ENCODE peak calls at places on chromosomes 11 and 22, in four cellular contexts. One of them, this sample, is unnamed.

GRCh38 chr22:49209452-49210195 is 618.0 kb downstream of the BRD1 start:
- DNase-seq in esophagus squamous epithelium: no peak
- DNase-seq in HFF-Myc: no peak
- DNase-seq in sigmoid colon: peak; percentile 30
- DNase-seq in this sample: no peak

GRCh38 chr11:5123802-5124521 is 14.2 kb downstream of the OR52A5 start:
- DNase-seq in esophagus squamous epithelium: no peak
- DNase-seq in HFF-Myc: peak; percentile 20
- DNase-seq in sigmoid colon: no peak
- DNase-seq in this sample: peak; percentile 28

GRCh38 chr11:130480166-130480565 is 31.7 kb downstream of the ADAMTS15 start:
- DNase-seq in esophagus squamous epithelium: no peak
- DNase-seq in HFF-Myc: no peak
- DNase-seq in sigmoid colon: no peak
- DNase-seq in this sample: peak; percentile 79

GRCh38 chr11:5499671-5500070 is 10.1 kb downstream of the UBQLN3 start:
- DNase-seq in esophagus squamous epithelium: no peak
- DNase-seq in HFF-Myc: no peak
- DNase-seq in sigmoid colon: no peak
- DNase-seq in this sample: no peak

GRCh38 chr22:24367841-24368240 is 59.6 kb upstream of the ADORA2A start:
- DNase-seq in esophagus squamous epithelium: no peak
- DNase-seq in HFF-Myc: no peak
- DNase-seq in sigmoid colon: no peak
- DNase-seq in this sample: no peak

GRCh38 chr22:33902073-33902472 is 18.2 kb downstream of the LARGE1 start:
- DNase-seq in esophagus squamous epithelium: no peak
- DNase-seq in HFF-Myc: no peak
- DNase-seq in sigmoid colon: no peak
- DNase-seq in this sample: no peak

GRCh38 chr11:106988151-106988806 is 30.0 kb downstream of the GUCY1A2 start:
- DNase-seq in esophagus squamous epithelium: no peak
- DNase-seq in HFF-Myc: peak; percentile 52
- DNase-seq in sigmoid colon: no peak
- DNase-seq in this sample: peak; percentile 79

GRCh38 chr22:24516301-24516737 is 21.2 kb downstream of the UPB1 start:
- DNase-seq in esophagus squamous epithelium: no peak
- DNase-seq in HFF-Myc: no peak
- DNase-seq in sigmoid colon: no peak
- DNase-seq in this sample: peak; percentile 78

GRCh38 chr22:37163618-37164534 is 14.2 kb upstream of the IL2RB start:
- DNase-seq in esophagus squamous epithelium: no peak
- DNase-seq in HFF-Myc: no peak
- DNase-seq in sigmoid colon: no peak
- DNase-seq in this sample: no peak

GRCh38 chr11:68927280-68928107 is 23.8 kb downstream of the IGHMBP2 start:
- DNase-seq in esophagus squamous epithelium: no peak
- DNase-seq in HFF-Myc: no peak
- DNase-seq in sigmoid colon: no peak
- DNase-seq in this sample: no peak

GRCh38 chr11:32435947-32436750 is 810 bp upstream of the WT1 start:
- DNase-seq in esophagus squamous epithelium: no peak
- DNase-seq in HFF-Myc: no peak
- DNase-seq in sigmoid colon: no peak
- DNase-seq in this sample: no peak

GRCh38 chr11:43556892-43557291 is 123.6 kb upstream of the HSD17B12 start:
- DNase-seq in esophagus squamous epithelium: no peak
- DNase-seq in HFF-Myc: no peak
- DNase-seq in sigmoid colon: no peak
- DNase-seq in this sample: no peak
- H3K4me3 ChIP-seq in esophagus squamous epithelium: no peak overlapping the region
- H3K4me3 ChIP-seq in HFF-Myc: no peak overlapping the region
- H3K4me3 ChIP-seq in sigmoid colon: no peak overlapping the region
- H3K4me3 ChIP-seq in this sample: no peak overlapping the region

GRCh38 chr11:119095066-119095880 is 6.4 kb downstream of the DPAGT1 start:
- DNase-seq in esophagus squamous epithelium: peak; percentile 97
- DNase-seq in HFF-Myc: peak; percentile 99
- DNase-seq in sigmoid colon: peak; percentile 100
- DNase-seq in this sample: peak; percentile 97
- TF ChIP-seq CTCF in esophagus squamous epithelium: no peak
- TF ChIP-seq CTCF in HFF-Myc: no peak
- TF ChIP-seq CTCF in sigmoid colon: no peak
- TF ChIP-seq CTCF in this sample: no peak

DNA sequence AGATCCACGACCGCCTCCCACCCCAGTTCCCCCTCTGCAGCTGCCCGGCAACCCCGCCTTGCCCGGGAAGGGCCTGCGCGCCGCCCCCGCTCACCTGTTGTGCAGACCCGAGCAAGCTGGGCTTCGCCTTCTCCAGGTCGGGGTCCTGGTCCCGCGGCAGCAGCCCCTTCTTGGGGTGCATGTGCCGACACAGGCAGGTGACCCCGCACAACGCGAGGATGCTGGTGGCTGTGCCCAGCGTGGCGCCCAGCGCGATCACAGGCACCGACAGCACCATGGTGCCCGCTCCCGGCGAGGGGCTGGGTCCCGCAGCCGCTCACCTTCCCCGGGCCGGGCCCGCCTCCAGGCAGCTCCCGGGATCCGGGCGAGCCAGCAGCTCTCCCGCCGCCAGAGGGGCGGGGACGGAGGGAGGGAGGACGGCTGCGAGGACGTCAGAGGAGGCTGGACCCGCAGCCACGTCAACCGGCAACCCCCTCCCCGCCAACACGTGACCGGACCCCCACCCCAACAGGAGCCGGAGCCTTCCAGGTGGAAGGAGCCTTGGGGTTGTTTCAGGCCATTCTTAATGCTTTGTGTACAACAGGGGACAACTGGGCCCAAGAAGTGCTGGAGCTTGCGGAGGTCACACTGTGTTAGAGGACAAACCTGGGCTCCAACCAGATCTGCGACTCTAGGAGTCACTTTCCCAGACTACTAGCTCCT is at the start of gene SYT13:
- DNase-seq in esophagus squamous epithelium: no peak
- DNase-seq in HFF-Myc: no peak
- DNase-seq in sigmoid colon: no peak
- DNase-seq in this sample: no peak
- H3K4me3 ChIP-seq in esophagus squamous epithelium: peak within 1 kb of the TSS; percentile 16
- H3K4me3 ChIP-seq in HFF-Myc: no peak within 1 kb of the TSS
- H3K4me3 ChIP-seq in sigmoid colon: peak within 1 kb of the TSS; percentile 46
- H3K4me3 ChIP-seq in this sample: no peak within 1 kb of the TSS

GRCh38 chr11:57641011-57641410 is 8.7 kb downstream of the YPEL4 start:
- DNase-seq in esophagus squamous epithelium: no peak
- DNase-seq in HFF-Myc: no peak
- DNase-seq in sigmoid colon: peak; percentile 68
- DNase-seq in this sample: no peak
- TF ChIP-seq CTCF in esophagus squamous epithelium: no peak
- TF ChIP-seq CTCF in HFF-Myc: peak; percentile 31
- TF ChIP-seq CTCF in sigmoid colon: no peak
- TF ChIP-seq CTCF in this sample: peak; percentile 54

GRCh38 chr22:20429254-20430100 is 8.1 kb downstream of the SCARF2 start:
- DNase-seq in esophagus squamous epithelium: no peak
- DNase-seq in HFF-Myc: no peak
- DNase-seq in sigmoid colon: peak; percentile 67
- DNase-seq in this sample: no peak
- H3K4me3 ChIP-seq in esophagus squamous epithelium: peak overlapping the region; percentile 51
- H3K4me3 ChIP-seq in HFF-Myc: no peak overlapping the region
- H3K4me3 ChIP-seq in sigmoid colon: peak overlapping the region; percentile 24
- H3K4me3 ChIP-seq in this sample: no peak overlapping the region

GRCh38 chr11:123773959-123774358 is 19.6 kb upstream of the OR6X1 start:
- DNase-seq in esophagus squamous epithelium: no peak
- DNase-seq in HFF-Myc: no peak
- DNase-seq in sigmoid colon: no peak
- DNase-seq in this sample: no peak

GRCh38 chr11:123771664-123772063 is 17.3 kb upstream of the OR6X1 start:
- DNase-seq in esophagus squamous epithelium: no peak
- DNase-seq in HFF-Myc: no peak
- DNase-seq in sigmoid colon: no peak
- DNase-seq in this sample: no peak

GRCh38 chr11:123773026-123773425 is 18.7 kb upstream of the OR6X1 start:
- DNase-seq in esophagus squamous epithelium: no peak
- DNase-seq in HFF-Myc: no peak
- DNase-seq in sigmoid colon: no peak
- DNase-seq in this sample: no peak

GRCh38 chr11:123775274-123775673 is 21.0 kb upstream of the OR6X1 start:
- DNase-seq in esophagus squamous epithelium: no peak
- DNase-seq in HFF-Myc: no peak
- DNase-seq in sigmoid colon: no peak
- DNase-seq in this sample: no peak

GRCh38 chr11:123770712-123771111 is 16.4 kb upstream of the OR6X1 start:
- DNase-seq in esophagus squamous epithelium: no peak
- DNase-seq in HFF-Myc: no peak
- DNase-seq in sigmoid colon: no peak
- DNase-seq in this sample: no peak
- TF ChIP-seq CTCF in esophagus squamous epithelium: no peak
- TF ChIP-seq CTCF in HFF-Myc: no peak
- TF ChIP-seq CTCF in sigmoid colon: no peak
- TF ChIP-seq CTCF in this sample: no peak

DNA sequence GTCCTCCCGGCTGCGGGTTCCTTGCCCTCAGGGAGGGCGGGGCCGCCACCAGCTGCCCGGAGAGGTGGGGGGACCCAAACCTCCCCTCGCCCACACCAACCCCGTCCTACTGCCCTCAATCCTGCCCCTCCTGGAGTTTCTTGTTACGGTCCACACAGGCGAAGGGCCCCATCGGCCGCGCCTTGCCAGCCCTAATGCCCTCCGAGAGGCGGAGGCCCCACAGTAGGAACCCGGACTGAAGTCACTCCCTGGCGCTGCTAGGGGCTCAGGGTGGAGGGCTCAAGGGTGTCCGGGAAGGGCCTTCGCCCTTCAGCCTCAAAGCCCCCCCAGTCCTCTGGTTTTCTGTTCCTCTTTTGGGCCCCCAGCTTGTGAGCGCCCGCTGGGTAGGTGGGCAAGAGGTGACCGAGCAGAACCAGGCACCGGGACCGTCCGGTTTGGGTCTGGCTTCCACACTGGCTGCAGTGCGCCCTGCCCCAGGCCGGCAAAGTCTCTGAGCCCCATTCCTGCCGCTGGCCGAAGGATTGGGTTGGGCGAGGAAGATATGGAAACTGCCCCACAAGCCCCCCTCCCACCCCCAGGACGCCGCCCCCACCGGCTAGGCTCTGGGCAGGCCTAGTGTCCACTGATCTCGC is 24.5 kb downstream of the DUSP8 start:
- DNase-seq in esophagus squamous epithelium: no peak
- DNase-seq in HFF-Myc: no peak
- DNase-seq in sigmoid colon: no peak
- DNase-seq in this sample: no peak
- H3K4me3 ChIP-seq in esophagus squamous epithelium: peak overlapping the region; percentile 47
- H3K4me3 ChIP-seq in HFF-Myc: no peak overlapping the region
- H3K4me3 ChIP-seq in sigmoid colon: peak overlapping the region; percentile 42
- H3K4me3 ChIP-seq in this sample: no peak overlapping the region

GRCh38 chr11:20438637-20439036 is 51.1 kb downstream of the PRMT3 start:
- DNase-seq in esophagus squamous epithelium: no peak
- DNase-seq in HFF-Myc: no peak
- DNase-seq in sigmoid colon: no peak
- DNase-seq in this sample: no peak
- TF ChIP-seq CTCF in esophagus squamous epithelium: no peak
- TF ChIP-seq CTCF in HFF-Myc: no peak
- TF ChIP-seq CTCF in sigmoid colon: no peak
- TF ChIP-seq CTCF in this sample: no peak

DNA sequence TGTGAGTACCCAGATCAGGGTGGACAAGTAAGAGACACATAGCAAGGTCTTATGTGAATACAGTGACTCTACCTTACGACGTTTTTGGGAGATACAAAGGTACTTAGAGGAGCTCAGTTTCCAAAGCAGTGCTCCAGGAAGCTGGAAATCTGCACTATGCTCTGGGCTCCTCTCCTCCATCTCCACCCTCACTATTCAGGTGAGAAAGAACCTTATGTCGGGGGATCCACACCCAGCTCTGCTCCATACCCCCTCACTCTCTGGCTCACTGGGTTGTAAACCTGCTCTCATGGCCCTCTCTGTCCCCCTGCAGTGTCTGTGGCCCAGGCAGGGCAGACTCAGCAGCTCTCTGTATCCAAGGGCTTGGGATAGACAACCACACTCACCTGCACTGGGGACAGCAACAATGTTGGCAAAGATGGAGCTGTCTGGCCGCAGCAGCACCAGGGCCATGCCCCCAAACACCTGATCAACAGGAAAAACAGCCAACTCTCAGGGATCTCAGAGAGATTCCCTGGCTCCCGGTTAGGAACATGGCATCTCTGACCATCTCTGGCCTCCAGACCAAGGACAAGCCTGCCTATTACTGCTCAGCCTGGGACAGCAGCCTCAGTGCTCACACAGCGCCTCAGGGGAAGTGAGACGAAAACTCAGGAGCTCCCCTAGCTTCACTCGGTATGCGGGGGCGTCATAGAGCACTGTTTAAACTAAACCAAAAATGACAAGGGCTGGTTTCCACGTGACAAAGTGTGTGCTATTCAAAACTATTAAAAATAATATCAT is 60.9 kb upstream of the TOP3B start:
- DNase-seq in esophagus squamous epithelium: no peak
- DNase-seq in HFF-Myc: no peak
- DNase-seq in sigmoid colon: no peak
- DNase-seq in this sample: no peak
- H3K4me3 ChIP-seq in esophagus squamous epithelium: no peak overlapping the region
- H3K4me3 ChIP-seq in HFF-Myc: no peak overlapping the region
- H3K4me3 ChIP-seq in sigmoid colon: no peak overlapping the region
- H3K4me3 ChIP-seq in this sample: no peak overlapping the region

This sample was measured in AG04449.